ENCODE peak calls at places on chromosomes 4 and X, in six cellular contexts. W, B, Z, C, J and F are unnamed samples.
A peak's percentile ranks its signal among the peaks of the same experiment; 100 is the strongest.

GRCh38 chr4:78476108-78476704 is 75.4 kb upstream of the ANXA3 start:
- DNase-seq in J (no peak), C (no peak), W (no peak), B (no peak), Z (no peak), F (no peak)

GRCh38 chrX:40047485-40047884 is 50.3 kb downstream of the BCOR start:
- DNase-seq in Z (no peak), C (no peak), B (no peak), W (no peak), J (no peak), F (no peak)

GRCh38 chr4:87311684-87312083 is 11.0 kb downstream of the HSD17B13 start:
- DNase-seq in B (no peak), Z (no peak), C (no peak), W (no peak), J (no peak), F (no peak)

GRCh38 chr4:125393825-125394224 is 79.1 kb downstream of the FAT4 start:
- DNase-seq in Z (no peak), W (no peak), J (no peak), C (no peak), B (no peak), F (no peak)

GRCh38 chr4:174437324-174437723 is 85.0 kb downstream of the HPGD start:
- DNase-seq in W (no peak), B (no peak), C (no peak), Z (no peak), J (no peak), F (no peak)

GRCh38 chr4:10736895-10737294 is 52.3 kb upstream of the CLNK start:
- DNase-seq in Z (no peak), C (no peak), W (no peak), J (no peak), B (no peak), F (no peak)

GRCh38 chrX:10471426-10471825 is 149.0 kb downstream of the MID1 start:
- DNase-seq in J (no peak), W (no peak), Z (no peak), B (no peak), C (no peak), F (no peak)

GRCh38 chr4:99826016-99826415 is 9.4 kb downstream of the DAPP1 start:
- DNase-seq in B (no peak), J (no peak), W (no peak), C (no peak), Z (no peak), F (no peak)

GRCh38 chr4:181479145-181479544 is 764.1 kb upstream of the TENM3 start:
- DNase-seq in W (no peak), J (no peak), C (no peak), B (no peak), Z (no peak), F (no peak)

GRCh38 chr4:20618010-20618409 is 82.2 kb upstream of the PACRGL start:
- DNase-seq in J (no peak), B (no peak), W (no peak), C (no peak), Z (no peak), F (no peak)

GRCh38 chr4:165909947-165910346 is 36.9 kb downstream of the TLL1 start:
- DNase-seq in Z (no peak), J (no peak), W (no peak), B (no peak), C (no peak), F (no peak)

GRCh38 chrX:129534816-129535578 is 5.1 kb upstream of the OCRL start:
- DNase-seq in W (no peak), B (no peak), Z (no peak), J (no peak), C (no peak), F (no peak)

GRCh38 chrX:40146471-40147398 is 49.0 kb upstream of the BCOR start:
- DNase-seq in C (no peak), J (no peak), W (no peak), B (no peak), Z (peak; percentile 58), F (peak; percentile 23)

GRCh38 chr4:19999331-19999730 is 252.4 kb upstream of the SLIT2 start:
- DNase-seq in W (no peak), J (no peak), C (no peak), Z (no peak), B (no peak), F (no peak)

GRCh38 chr4:6019316-6020263 is 1.4 kb upstream of the C4orf50 start:
- DNase-seq in B (peak; percentile 7), J (peak; percentile 80), C (peak; percentile 20), W (no peak), Z (no peak), F (no peak)

GRCh38 chr4:77600521-77601451 is 4.8 kb upstream of the CXCL13 start:
- DNase-seq in Z (peak; percentile 3), J (peak; percentile 59), W (no peak), C (peak; percentile 38), B (peak; percentile 8), F (peak; percentile 13)

GRCh38 chr4:83083925-83084475 is 30.5 kb downstream of the PLAC8 start:
- DNase-seq in W (no peak), Z (peak; percentile 78), B (peak; percentile 11), C (no peak), J (peak; percentile 9), F (peak; percentile 50)

GRCh38 chrX:152170621-152171020 is 32.2 kb upstream of the MAGEA10 start:
- DNase-seq in J (no peak), W (no peak), Z (no peak), C (no peak), B (no peak), F (no peak)

GRCh38 chrX:12319012-12319519 is 180.8 kb downstream of the FRMPD4 start:
- DNase-seq in C (no peak), Z (no peak), W (no peak), J (no peak), B (no peak), F (no peak)

GRCh38 chrX:110462957-110463356 is 104.3 kb downstream of the RTL9 start:
- DNase-seq in C (peak; percentile 11), B (no peak), W (no peak), Z (no peak), J (no peak), F (no peak)

GRCh38 chrX:146887020-146887419 is 72.5 kb upstream of the CXorf51A start:
- DNase-seq in J (no peak), C (peak; percentile 9), Z (no peak), W (no peak), B (no peak), F (no peak)

GRCh38 chr4:8644966-8645752 is 52.6 kb downstream of the CPZ start:
- DNase-seq in W (no peak), J (no peak), Z (no peak), B (no peak), C (no peak), F (no peak)

GRCh38 chr4:106186201-106186600 is 129.8 kb downstream of the TBCK start:
- DNase-seq in B (no peak), W (no peak), C (no peak), J (no peak), Z (no peak), F (no peak)

GRCh38 chrX:154398668-154399526 is 720 bp downstream of the RPL10 start:
- DNase-seq in C (peak; percentile 85), Z (peak; percentile 77), B (peak; percentile 74), J (peak; percentile 68), W (peak; percentile 30), F (peak; percentile 81)

GRCh38 chr4:124060261-124060918 is 652.1 kb downstream of the ANKRD50 start:
- DNase-seq in W (no peak), J (no peak), B (no peak), Z (no peak), C (no peak), F (no peak)

GRCh38 chrX:65679071-65679540 is 11.7 kb downstream of the MSN start:
- DNase-seq in C (no peak), B (no peak), W (no peak), Z (no peak), J (no peak), F (no peak)

GRCh38 chr4:15149842-15150592 is 147.7 kb downstream of the CPEB2 start:
- DNase-seq in W (no peak), J (peak; percentile 29), C (peak; percentile 65), B (no peak), Z (no peak), F (no peak)